ENCODE peak calls at places on chromosomes 12 and 14, in seven cellular contexts. Z is suprapubic skin, N is Panc1, L is H1, T is HCT116, V is endothelial cell of umbilical vein, Y is esophagus muscularis mucosa. R is an unnamed sample. For H3K4me1, the result is how much of the 10 kb centered on the place peaks cover.

GRCh38 chr14:92481386-92481785 is 32.2 kb upstream of the RIN3 start:
- DNase-seq in Z (no peak), N (no peak), L (peak), T (no peak), V (peak), Y (no peak), R (no peak)

GRCh38 chr14:23631702-23632460 is 4.3 kb upstream of the DHRS2 start:
- DNase-seq in Z (no peak), N (peak), L (peak), T (peak), V (peak), Y (no peak), R (peak)

GRCh38 chr12:67520611-67521010 is 127.9 kb upstream of the DYRK2 start:
- DNase-seq in Z (no peak), N (no peak), L (no peak), T (no peak), V (no peak), Y (no peak), R (no peak)

GRCh38 chr14:87944987-87945604 is 47.9 kb downstream of the GALC start:
- DNase-seq in Z (no peak), N (peak), L (no peak), T (peak), V (peak), Y (no peak), R (no peak)

GRCh38 chr12:56120158-56120846 is 2.2 kb downstream of the ZC3H10 start:
- DNase-seq in Z (no peak), N (no peak), L (no peak), T (no peak), V (no peak), Y (no peak), R (no peak)

GRCh38 chr12:27525373-27525772 is 1.4 kb downstream of the PPFIBP1 start:
- DNase-seq in Z (no peak), N (no peak), L (no peak), T (no peak), V (peak), Y (no peak), R (peak)

GRCh38 chr12:27094726-27095125 is 12.3 kb upstream of the C12orf71 start:
- DNase-seq in Z (no peak), N (no peak), L (no peak), T (no peak), V (no peak), Y (no peak), R (no peak)

GRCh38 chr12:69894800-69895199 is 69.8 kb downstream of the MYRFL start:
- DNase-seq in Z (no peak), N (no peak), L (no peak), T (no peak), V (no peak), Y (no peak), R (no peak)

GRCh38 chr12:106309671-106310313 is 7.3 kb downstream of the TCP11L2 start:
- DNase-seq in Z (no peak), N (no peak), L (no peak), T (no peak), V (no peak), Y (no peak), R (no peak)

GRCh38 chr12:47312794-47313426 is 233.2 kb upstream of the AMIGO2 start:
- DNase-seq in Z (no peak), N (no peak), L (no peak), T (no peak), V (no peak), Y (no peak), R (no peak)

GRCh38 chr14:55587847-55588246 is 7.8 kb downstream of the KTN1 start:
- DNase-seq in Z (no peak), N (no peak), L (no peak), T (no peak), V (no peak), Y (no peak), R (no peak)

GRCh38 chr12:40992158-40992557 is 196.0 kb upstream of the PDZRN4 start:
- DNase-seq in Z (no peak), N (no peak), L (no peak), T (no peak), V (no peak), Y (no peak), R (no peak)

GRCh38 chr12:40996091-40996490 is 192.0 kb upstream of the PDZRN4 start:
- DNase-seq in Z (no peak), N (no peak), L (no peak), T (no peak), V (no peak), Y (no peak), R (no peak)

GRCh38 chr12:40992674-40993073 is 195.4 kb upstream of the PDZRN4 start:
- DNase-seq in Z (no peak), N (no peak), L (no peak), T (no peak), V (no peak), Y (no peak), R (no peak)

GRCh38 chr12:40989785-40990184 is 198.3 kb upstream of the PDZRN4 start:
- DNase-seq in Z (no peak), N (no peak), L (no peak), T (no peak), V (no peak), Y (no peak), R (no peak)

GRCh38 chr12:40993158-40993557 is 195.0 kb upstream of the PDZRN4 start:
- DNase-seq in Z (no peak), N (no peak), L (no peak), T (no peak), V (no peak), Y (no peak), R (no peak)
- H3K4me1 ChIP-seq in Z (under half), N (under half), L (under half), T (under half), V (under half), Y (under half), R (under half)

DNA sequence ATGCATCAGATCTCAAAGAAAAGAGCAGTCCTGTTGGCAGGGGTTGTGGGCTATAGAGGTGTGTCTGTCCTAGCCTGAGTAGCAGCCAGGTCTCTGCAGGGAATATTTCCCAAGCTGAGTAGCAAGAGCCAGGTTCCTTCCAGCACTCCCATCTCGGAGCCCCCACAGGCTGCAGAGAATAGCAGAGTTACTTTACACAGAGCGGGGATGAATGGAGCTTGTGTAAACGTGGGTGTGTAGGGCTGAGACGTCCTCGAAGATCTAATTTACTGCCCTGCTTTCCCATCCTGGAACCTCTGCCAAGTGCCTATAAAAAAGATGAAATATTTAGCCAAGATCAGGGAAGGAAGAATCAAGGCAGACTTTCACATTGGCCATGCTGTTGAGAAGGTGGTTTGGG is 156.6 kb downstream of the TSPAN9 start:
- DNase-seq in Z (no peak), N (no peak), L (no peak), T (no peak), V (no peak), Y (no peak), R (no peak)
- TF ChIP-seq POLR2AphosphoS5 in Z (no peak), N (no peak), L (no peak), T (no peak), V (no peak), Y (no peak), R (no peak)

GRCh38 chr14:59275668-59276067 is 87.2 kb downstream of the DAAM1 start:
- DNase-seq in Z (no peak), N (peak), L (no peak), T (peak), V (peak), Y (no peak), R (no peak)
- H3K27ac ChIP-seq in Z (peak), N (peak), L (no peak), T (peak), V (peak), Y (peak), R (peak)

DNA sequence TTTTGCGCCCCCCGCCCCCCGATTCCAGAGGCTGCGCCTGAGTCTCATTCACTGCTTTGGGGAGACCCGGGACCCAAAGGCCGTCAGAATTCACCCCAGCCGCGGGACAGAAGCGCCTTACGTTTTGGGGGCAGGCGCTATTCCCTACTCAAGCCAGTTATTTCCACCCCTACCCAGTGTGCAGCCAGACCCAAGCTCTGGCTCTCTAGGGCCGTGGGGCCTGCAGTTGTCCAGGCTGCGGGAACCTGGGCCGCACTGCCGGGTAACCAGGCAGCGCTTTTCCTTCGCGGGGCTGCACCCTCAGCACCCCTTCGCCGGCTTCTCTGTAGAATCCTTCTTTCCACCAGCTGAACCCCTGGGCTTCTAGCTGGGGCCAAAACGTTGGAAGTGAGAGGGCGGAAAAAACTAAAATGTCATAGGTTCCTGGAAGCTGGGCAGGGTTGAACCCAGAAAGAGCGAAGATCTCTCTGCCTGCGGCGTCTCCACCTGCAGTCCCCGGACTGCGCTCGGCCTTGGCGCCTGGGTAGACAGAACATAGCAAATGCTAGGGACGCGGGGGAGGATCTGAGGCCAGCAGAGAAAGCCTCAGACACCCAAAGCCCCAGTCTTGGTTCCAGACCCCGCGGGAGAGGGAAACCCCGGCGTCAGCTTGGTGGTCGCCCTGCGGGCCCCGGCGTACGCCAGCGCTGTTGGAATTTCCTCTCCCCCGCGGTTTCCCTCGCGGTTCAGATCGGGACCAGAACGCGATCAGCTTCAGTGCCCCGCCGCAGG is 18.4 kb downstream of the TBX3 start:
- DNase-seq in Z (no peak), N (no peak), L (peak), T (no peak), V (no peak), Y (no peak), R (no peak)
- H3K4me1 ChIP-seq in Z (under half), N (under half), L (under half), T (under half), V (under half), Y (under half), R (under half)

DNA sequence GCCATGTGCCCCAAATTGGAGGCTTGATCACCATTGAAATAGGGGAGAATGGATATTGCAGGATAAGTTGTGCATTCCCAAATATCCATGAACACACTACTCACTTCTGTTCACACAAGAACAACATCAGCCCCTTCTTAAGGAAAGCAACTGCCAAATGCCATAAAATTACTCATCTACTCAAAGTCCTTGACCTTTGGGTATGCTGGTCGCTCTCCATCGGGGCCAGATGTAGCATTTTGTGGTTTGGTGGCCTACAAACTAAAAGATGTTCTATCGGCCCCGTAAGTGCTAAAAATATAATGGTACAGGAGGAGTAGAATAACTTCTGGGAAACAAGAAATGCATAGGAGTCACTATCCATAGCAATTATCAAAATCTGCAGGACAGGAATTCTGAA is 362.6 kb downstream of the AEBP2 start:
- DNase-seq in Z (no peak), N (no peak), L (no peak), T (no peak), V (no peak), Y (no peak), R (no peak)
- TF ChIP-seq POLR2AphosphoS5 in Z (no peak), N (no peak), L (no peak), T (no peak), V (no peak), Y (no peak), R (no peak)

DNA sequence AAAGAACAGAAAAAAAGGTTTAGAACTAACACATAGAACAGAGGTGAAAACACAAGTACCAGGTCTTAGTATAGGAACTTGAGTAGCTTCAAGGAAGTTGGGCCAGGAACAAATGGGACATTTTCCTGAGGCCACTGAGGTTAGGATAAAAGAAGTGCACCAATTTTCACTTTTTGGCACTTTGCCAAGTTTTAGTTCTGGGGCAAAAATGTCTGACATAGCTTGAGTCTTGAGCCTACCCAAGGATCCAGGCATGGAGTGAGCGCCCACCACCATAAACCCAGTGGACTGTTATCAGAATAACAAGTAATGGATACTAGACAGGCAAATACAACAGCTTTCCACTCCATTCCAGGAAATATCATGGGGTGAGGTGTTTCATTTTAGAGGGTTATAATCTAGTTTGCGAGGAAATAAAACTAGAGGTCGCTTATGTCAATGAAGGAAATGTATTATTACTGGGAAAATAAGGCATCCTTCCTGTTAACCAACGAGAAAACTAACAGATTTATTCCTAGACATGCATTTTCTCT is 199.7 kb upstream of the HMGA2 start:
- DNase-seq in Z (no peak), N (no peak), L (no peak), T (no peak), V (no peak), Y (no peak), R (no peak)
- H3K27ac ChIP-seq in Z (no peak), N (no peak), L (no peak), T (no peak), V (no peak), Y (no peak), R (no peak)

GRCh38 chr12:124497658-124498057 is 69.8 kb downstream of the NCOR2 start:
- DNase-seq in Z (peak), N (no peak), L (no peak), T (no peak), V (no peak), Y (peak), R (peak)
- H3K4me1 ChIP-seq in Z (half or more), N (half or more), L (under half), T (under half), V (under half), Y (half or more), R (under half)

GRCh38 chr14:60720962-60721330 is 3.2 kb downstream of the SIX4 start:
- DNase-seq in Z (no peak), N (no peak), L (no peak), T (no peak), V (no peak), Y (no peak), R (no peak)

GRCh38 chr14:60722836-60723217 is 1.3 kb downstream of the SIX4 start:
- DNase-seq in Z (no peak), N (no peak), L (no peak), T (no peak), V (peak), Y (no peak), R (no peak)

GRCh38 chr14:60723218-60724079 is 702 bp downstream of the SIX4 start:
- DNase-seq in Z (no peak), N (no peak), L (peak), T (no peak), V (peak), Y (no peak), R (peak)

GRCh38 chr14:60721331-60722162 is 2.6 kb downstream of the SIX4 start:
- DNase-seq in Z (peak), N (no peak), L (peak), T (peak), V (peak), Y (no peak), R (peak)

DNA sequence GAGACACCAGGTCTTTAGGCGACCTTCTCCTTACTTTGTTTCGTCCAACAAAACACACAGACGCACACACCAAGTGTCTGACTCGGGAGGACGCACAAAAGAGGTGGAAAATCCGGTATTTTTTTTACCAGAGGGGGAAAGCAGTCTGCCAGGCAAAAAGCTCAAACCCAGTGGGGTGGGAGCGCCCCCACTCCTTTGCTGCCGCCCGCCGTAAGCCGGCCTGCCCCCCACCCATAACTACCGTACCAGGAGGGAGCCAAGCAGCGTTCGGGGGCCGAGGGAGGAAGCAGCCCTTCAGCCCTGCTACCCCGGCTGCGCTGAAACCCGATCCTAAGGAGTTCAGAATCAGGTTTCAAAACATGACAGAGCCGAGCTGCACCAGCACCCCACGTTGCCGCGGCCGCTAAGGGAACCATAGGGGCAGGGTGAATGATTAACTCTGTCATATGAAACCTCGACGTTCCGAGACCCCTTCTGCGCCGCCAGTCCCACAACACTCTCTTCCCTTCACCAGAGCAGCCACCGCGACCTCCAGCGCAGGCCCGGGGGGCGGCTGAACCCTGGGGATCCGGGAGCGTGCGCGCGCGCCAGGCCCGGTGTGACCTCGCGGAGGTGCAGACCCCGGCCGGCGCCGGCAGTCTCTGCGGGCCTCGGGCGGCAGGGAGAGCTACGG is 1.9 kb downstream of the SIX4 start:
- DNase-seq in Z (peak), N (no peak), L (peak), T (no peak), V (peak), Y (no peak), R (no peak)
- TF ChIP-seq POLR2AphosphoS5 in Z (no peak), N (no peak), L (no peak), T (no peak), V (no peak), Y (no peak), R (no peak)

DNA sequence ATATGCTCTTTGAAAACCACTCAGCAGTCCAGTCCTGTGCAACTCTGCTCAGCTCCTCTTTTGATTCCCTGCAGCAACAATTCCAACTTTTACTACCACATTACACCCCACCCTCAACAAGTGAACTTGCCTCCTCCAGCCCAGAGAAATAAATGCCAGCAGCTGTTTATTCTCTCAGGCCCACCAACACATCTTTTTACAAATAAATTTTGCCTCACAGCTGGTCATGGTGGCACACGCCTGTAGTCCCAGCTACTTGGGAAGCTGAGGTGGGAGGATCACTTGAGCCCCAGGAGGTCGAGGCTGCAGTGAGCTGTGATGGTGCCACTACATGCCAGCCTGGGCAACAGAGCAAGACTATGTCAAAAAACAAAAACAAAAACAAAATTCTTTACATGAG is 9.8 kb downstream of the SNX6 start:
- DNase-seq in Z (no peak), N (no peak), L (no peak), T (no peak), V (no peak), Y (no peak), R (no peak)
- H3K27ac ChIP-seq in Z (no peak), N (no peak), L (no peak), T (no peak), V (no peak), Y (no peak), R (no peak)